ENCODE peak calls at places on chromosomes 3 and 15, in seven cellular contexts. N is brain microvascular endothelial cell; O is cardiac muscle cell; I is testis; H is CD4-positive, CD25-positive, alpha-beta regulatory T cell; F is CD8-positive, alpha-beta T cell; T is adrenal gland. Z is an unnamed sample.
A peak's percentile ranks its signal among the peaks of the same experiment; 100 is the strongest.

GRCh38 chr3:58051196-58051595 is 43.0 kb downstream of the FLNB start:
- DNase-seq in I (no peak), T (peak; percentile 75), F (no peak), N (peak; percentile 76), O (peak; percentile 94), H (no peak), Z (no peak)

GRCh38 chr3:66140106-66140505 is 80.7 kb upstream of the SLC25A26 start:
- DNase-seq in F (no peak), N (no peak), I (no peak), T (no peak), H (no peak), O (no peak), Z (no peak)

GRCh38 chr3:20396335-20396734 is 210.3 kb upstream of the SGO1 start:
- DNase-seq in T (no peak), H (no peak), I (no peak), O (no peak), F (no peak), N (no peak), Z (no peak)

GRCh38 chr3:23840521-23840920 is 34.8 kb downstream of the UBE2E1 start:
- DNase-seq in F (no peak), T (no peak), H (no peak), O (no peak), I (no peak), N (no peak), Z (no peak)

GRCh38 chr15:41928637-41929620 is 35.1 kb upstream of the SPTBN5 start:
- DNase-seq in I (no peak), F (no peak), T (no peak), N (no peak), O (no peak), H (no peak), Z (peak; percentile 53)

GRCh38 chr3:20417390-20417789 is 231.4 kb upstream of the SGO1 start:
- DNase-seq in I (no peak), O (no peak), F (no peak), T (no peak), N (no peak), H (no peak), Z (no peak)

GRCh38 chr15:52306270-52306669 is 10.7 kb upstream of the MYO5C start:
- DNase-seq in T (no peak), F (no peak), O (peak; percentile 57), H (no peak), I (no peak), N (peak; percentile 54), Z (no peak)

GRCh38 chr15:47565986-47566385 is 151.3 kb upstream of the SEMA6D start:
- DNase-seq in I (no peak), O (no peak), N (no peak), H (no peak), T (no peak), F (no peak), Z (no peak)

GRCh38 chr3:72766866-72767265 is 81.4 kb downstream of the SHQ1 start:
- DNase-seq in F (no peak), N (no peak), I (no peak), O (no peak), H (no peak), T (no peak), Z (no peak)

GRCh38 chr15:43244092-43244491 is 22.6 kb downstream of the TGM5 start:
- DNase-seq in O (no peak), N (no peak), T (no peak), H (no peak), I (no peak), F (no peak), Z (no peak)

GRCh38 chr3:126450219-126450618 is 25.5 kb downstream of the ZXDC start:
- DNase-seq in N (no peak), T (no peak), I (peak; percentile 4), O (no peak), H (no peak), F (no peak), Z (no peak)

GRCh38 chr3:38112378-38112761 is 24.6 kb downstream of the ACAA1 start:
- DNase-seq in H (no peak), T (peak; percentile 8), N (no peak), O (no peak), I (no peak), F (no peak), Z (no peak)

GRCh38 chr15:62928996-62929350 is 113.6 kb upstream of the TPM1 start:
- DNase-seq in F (no peak), T (no peak), O (no peak), H (no peak), I (no peak), N (peak; percentile 88), Z (no peak)

GRCh38 chr15:79846539-79846938 is 50.3 kb downstream of the MTHFS start:
- DNase-seq in O (no peak), F (no peak), I (no peak), N (no peak), H (no peak), T (no peak), Z (no peak)

GRCh38 chr3:111984636-111985298 is 5.9 kb downstream of the ABHD10 start:
- DNase-seq in O (no peak), F (no peak), N (no peak), T (no peak), I (no peak), H (no peak), Z (no peak)

GRCh38 chr3:146921693-146922092 is 316.5 kb upstream of the PLSCR5 start:
- DNase-seq in F (no peak), I (no peak), H (no peak), N (no peak), T (no peak), O (no peak), Z (no peak)

GRCh38 chr3:45210308-45211038 is 15.6 kb downstream of the TMEM158 start:
- DNase-seq in H (peak; percentile 75), O (peak; percentile 89), I (peak; percentile 91), F (peak; percentile 74), N (peak; percentile 58), T (peak; percentile 90), Z (peak; percentile 90)

GRCh38 chr15:82532991-82533481 is 7.2 kb downstream of the RPS17 start:
- DNase-seq in T (no peak), I (no peak), F (no peak), N (no peak), H (no peak), O (no peak), Z (no peak)
- H3K36me3 ChIP-seq in T (no peaks in the 10 kb centered on the region), I (no peaks in the 10 kb centered on the region), F (peaks cover 17% of the 10 kb centered on the region), N (peaks cover 33% of the 10 kb centered on the region), H (peaks cover 44% of the 10 kb centered on the region), O (peaks cover 29% of the 10 kb centered on the region), Z (peaks cover 22% of the 10 kb centered on the region)

DNA sequence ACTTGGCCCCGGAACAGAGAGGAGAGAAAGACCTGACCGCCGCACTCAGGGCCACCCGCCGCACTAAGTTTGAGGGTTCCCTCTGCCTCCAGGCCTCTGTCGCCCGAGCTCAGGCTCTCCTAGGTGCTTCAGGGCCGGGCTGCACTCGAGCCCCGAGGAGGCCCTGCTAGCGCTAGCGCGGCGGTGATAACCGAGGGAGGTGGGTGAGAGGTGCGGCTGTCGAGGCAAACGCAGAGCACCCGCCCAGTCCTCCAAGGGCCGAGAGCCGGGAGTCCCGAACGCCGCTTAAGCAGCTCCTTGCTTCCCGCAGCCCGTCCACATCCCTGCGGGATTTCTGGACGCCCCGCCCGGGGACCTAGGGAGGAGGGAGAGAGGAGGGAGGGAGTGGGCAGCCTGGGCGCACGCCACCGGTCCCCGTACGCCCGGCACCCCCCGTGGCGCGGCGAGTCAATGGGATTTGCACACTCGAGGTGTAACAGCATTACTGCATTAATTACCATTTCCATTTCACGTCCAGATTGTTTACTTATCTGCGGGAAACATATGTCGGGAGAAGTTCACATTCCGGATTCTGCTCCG is 6.8 kb downstream of the SOX14 start:
- DNase-seq in I (no peak), T (no peak), N (no peak), F (no peak), O (no peak), H (no peak), Z (peak; percentile 64)
- H3K4me3 ChIP-seq in I (peak overlapping the region; percentile 4), T (no peak overlapping the region), N (no peak overlapping the region), F (no peak overlapping the region), O (peak overlapping the region; percentile 8), H (no peak overlapping the region), Z (peak overlapping the region; percentile 30)

GRCh38 chr3:137771401-137772230 is 7.5 kb downstream of the SOX14 start:
- DNase-seq in T (no peak), H (no peak), N (no peak), O (no peak), I (no peak), F (no peak), Z (peak; percentile 44)
- H3K27me3 ChIP-seq in T (peaks cover 65% of the 10 kb centered on the region), H (peaks cover 39% of the 10 kb centered on the region), N (peaks cover 65% of the 10 kb centered on the region), O (peaks cover 100% of the 10 kb centered on the region), I (no peaks in the 10 kb centered on the region), F (no peaks in the 10 kb centered on the region), Z (peaks cover 92% of the 10 kb centered on the region)

GRCh38 chr3:172402090-172402489 is 46.2 kb downstream of the GHSR start:
- DNase-seq in I (no peak), O (no peak), H (no peak), T (no peak), N (no peak), F (no peak), Z (no peak)

GRCh38 chr3:172398484-172398883 is 49.8 kb downstream of the GHSR start:
- DNase-seq in I (no peak), F (no peak), O (no peak), T (no peak), N (no peak), H (no peak), Z (no peak)

GRCh38 chr3:172394692-172395091 is 53.6 kb downstream of the GHSR start:
- DNase-seq in F (no peak), T (no peak), N (no peak), O (no peak), H (no peak), I (no peak), Z (no peak)

GRCh38 chr3:172396400-172396799 is 51.9 kb downstream of the GHSR start:
- DNase-seq in F (no peak), O (no peak), H (no peak), I (no peak), T (no peak), N (no peak), Z (no peak)

DNA sequence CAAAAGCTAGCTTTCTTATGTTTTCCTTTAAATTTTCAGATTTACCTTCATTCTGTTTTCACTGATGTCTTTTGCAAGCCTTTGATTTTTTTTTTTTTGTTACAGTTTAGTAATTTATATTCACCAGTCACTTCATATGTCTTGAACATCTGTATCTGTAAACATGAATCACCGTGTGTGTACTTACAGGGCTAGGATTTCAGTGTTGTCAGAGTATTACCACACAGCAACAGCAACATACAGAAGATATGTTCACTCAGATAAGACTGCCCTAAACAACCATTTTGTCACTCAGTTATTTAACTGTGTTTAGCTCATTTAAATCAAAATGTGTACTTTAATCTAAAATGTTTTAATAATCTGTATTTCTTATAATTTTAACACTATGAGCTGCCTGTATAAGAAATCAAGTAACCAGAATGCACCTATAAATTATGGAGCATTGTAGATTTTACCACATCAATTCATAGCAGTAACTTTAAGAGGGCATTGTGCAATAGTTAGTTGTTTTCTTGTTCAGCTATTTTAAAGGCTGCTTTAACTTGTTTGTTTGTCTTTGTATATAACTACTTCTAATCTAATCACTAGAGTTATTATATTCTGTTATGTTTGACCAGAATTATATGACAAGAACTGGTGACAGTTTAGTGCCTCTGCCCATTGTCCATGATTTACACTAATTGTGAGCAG is 50.4 kb downstream of the GHSR start:
- DNase-seq in F (no peak), N (peak; percentile 29), T (no peak), O (peak; percentile 82), H (no peak), I (no peak), Z (no peak)
- H3K36me3 ChIP-seq in F (no peaks in the 10 kb centered on the region), N (peaks cover 41% of the 10 kb centered on the region), T (no peaks in the 10 kb centered on the region), O (peaks cover 24% of the 10 kb centered on the region), H (no peaks in the 10 kb centered on the region), I (no peaks in the 10 kb centered on the region), Z (peaks cover 5% of the 10 kb centered on the region)

GRCh38 chr15:60580068-60580467 is 101.1 kb upstream of the ICE2 start:
- DNase-seq in O (no peak), F (no peak), I (no peak), N (no peak), H (peak; percentile 45), T (no peak), Z (no peak)
- H3K4me3 ChIP-seq in O (no peak overlapping the region), F (peak overlapping the region; percentile 21), I (no peak overlapping the region), N (no peak overlapping the region), H (peak overlapping the region; percentile 99), T (no peak overlapping the region), Z (no peak overlapping the region)